ENCODE peak calls at places on chromosomes 11 and 22, in four cellular contexts. L, J, R and U are unnamed samples.

GRCh38 chr11:15208570-15209222 is 94.0 kb downstream of the INSC start:
- DNase-seq in L (peak; percentile 87), J (peak; percentile 60), R (peak; percentile 58), U (peak; percentile 69)

GRCh38 chr11:64810271-64810890 is at the start of gene MEN1:
- DNase-seq in L (peak; percentile 96), R (peak; percentile 97), J (peak; percentile 92), U (peak; percentile 97)

GRCh38 chr11:47359162-47359561 is 6.7 kb upstream of the MYBPC3 start:
- DNase-seq in R (no peak), J (no peak), L (no peak), U (no peak)

GRCh38 chr11:104881117-104881794 is 17.0 kb downstream of the CASP12 start:
- DNase-seq in R (no peak), J (no peak), L (no peak), U (no peak)

GRCh38 chr22:30046716-30047363 is 33.4 kb upstream of the HORMAD2 start:
- DNase-seq in L (peak; percentile 37), R (no peak), J (no peak), U (no peak)

GRCh38 chr11:6677018-6677417 is 6.1 kb downstream of the MRPL17 start:
- DNase-seq in L (no peak), J (no peak), R (no peak), U (no peak)

GRCh38 chr11:119094816-119095065 is 6.9 kb downstream of the DPAGT1 start:
- DNase-seq in L (peak; percentile 94), J (peak; percentile 75), R (peak; percentile 81), U (peak; percentile 83)

GRCh38 chr22:30945653-30946052 is 22.9 kb downstream of the MORC2 start:
- DNase-seq in L (no peak), J (no peak), R (no peak), U (peak; percentile 92)

GRCh38 chr11:117830674-117831351 is 6.3 kb upstream of the FXYD2 start:
- DNase-seq in J (no peak), L (peak; percentile 41), R (no peak), U (no peak)

GRCh38 chr11:19117760-19118097 is 761 bp downstream of the ZDHHC13 start:
- DNase-seq in R (no peak), L (no peak), J (peak; percentile 17), U (no peak)

GRCh38 chr22:47290706-47291430 is 528.4 kb downstream of the TBC1D22A start:
- DNase-seq in R (no peak), J (no peak), L (peak; percentile 32), U (no peak)

GRCh38 chr11:73205666-73206343 is 12.3 kb upstream of the P2RY2 start:
- DNase-seq in R (no peak), J (no peak), L (peak; percentile 48), U (no peak)

GRCh38 chr11:107549253-107549953 is 16.1 kb downstream of the ALKBH8 start:
- DNase-seq in R (no peak), J (peak; percentile 65), L (peak; percentile 54), U (peak; percentile 53)

GRCh38 chr22:44393066-44393465 is 80.3 kb upstream of the SHISAL1 start:
- DNase-seq in R (no peak), J (no peak), L (peak; percentile 9), U (no peak)

GRCh38 chr11:92607969-92608711 is 361.3 kb upstream of the MTNR1B start:
- DNase-seq in J (no peak), R (no peak), L (no peak), U (no peak)

GRCh38 chr11:115476463-115477286 is 27.5 kb downstream of the CADM1 start:
- DNase-seq in R (no peak), J (no peak), L (no peak), U (no peak)

GRCh38 chr22:27747396-27748256 is 53.9 kb downstream of the MN1 start:
- DNase-seq in L (no peak), J (peak; percentile 31), R (no peak), U (peak; percentile 34)
- TF ChIP-seq CTCF in L (no peak), J (peak; percentile 33), R (no peak), U (peak; percentile 33)

GRCh38 chr11:130891326-130891725 is 25.0 kb downstream of the SNX19 start:
- DNase-seq in J (peak; percentile 40), L (no peak), R (no peak), U (no peak)

GRCh38 chr11:130892847-130893246 is 23.4 kb downstream of the SNX19 start:
- DNase-seq in L (no peak), R (no peak), J (no peak), U (no peak)

GRCh38 chr11:130890039-130890745 is 26.1 kb downstream of the SNX19 start:
- DNase-seq in L (no peak), J (no peak), R (no peak), U (no peak)

GRCh38 chr11:130886704-130887103 is 29.6 kb downstream of the SNX19 start:
- DNase-seq in L (no peak), R (no peak), J (no peak), U (no peak)

GRCh38 chr11:130888790-130889189 is 27.5 kb downstream of the SNX19 start:
- DNase-seq in R (no peak), L (no peak), J (no peak), U (no peak)
- TF ChIP-seq CTCF in R (no peak), L (no peak), J (no peak), U (no peak)

GRCh38 chr11:113278925-113279324 is 35.5 kb upstream of the TTC12 start:
- DNase-seq in L (no peak), J (no peak), R (no peak), U (no peak)
- TF ChIP-seq CTCF in L (no peak), J (no peak), R (no peak), U (no peak)

DNA sequence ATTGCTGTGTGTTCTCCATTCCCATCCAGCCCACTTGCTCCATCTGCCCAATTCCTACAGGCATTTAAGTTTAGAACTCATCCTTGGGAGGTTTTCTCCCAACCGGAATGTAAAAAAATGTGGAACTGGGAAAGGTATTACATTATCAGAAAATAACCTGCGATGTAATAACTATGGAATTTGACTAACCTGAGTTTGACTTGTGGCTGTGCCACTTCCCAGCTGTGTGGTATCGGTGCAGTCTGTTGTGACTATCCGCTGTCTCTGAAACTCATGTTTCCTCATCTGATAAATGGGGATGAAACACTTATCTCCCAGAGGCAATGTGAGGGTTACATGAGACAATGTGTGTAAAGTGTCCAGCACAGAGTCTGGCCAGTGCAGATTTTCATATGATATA is 77.6 kb downstream of the TENM4 start:
- DNase-seq in J (no peak), L (no peak), R (no peak), U (peak; percentile 77)
- TF ChIP-seq CTCF in J (no peak), L (no peak), R (no peak), U (no peak)

GRCh38 chr11:79159657-79160450 is 281.0 kb downstream of the TENM4 start:
- DNase-seq in J (no peak), R (no peak), L (no peak), U (no peak)
- TF ChIP-seq CTCF in J (peak; percentile 31), R (no peak), L (no peak), U (peak; percentile 29)

GRCh38 chr11:69665669-69666068 is 9.5 kb downstream of the LTO1 start:
- DNase-seq in R (no peak), L (no peak), J (no peak), U (no peak)
- TF ChIP-seq CTCF in R (no peak), L (no peak), J (no peak), U (no peak)

GRCh38 chr11:9399466-9399865 is 15.0 kb downstream of the IPO7 start:
- DNase-seq in J (peak; percentile 22), R (no peak), L (no peak), U (no peak)
- TF ChIP-seq CTCF in J (no peak), R (no peak), L (no peak), U (no peak)